ENCODE peak calls at places on chromosomes 11 and 22, in nine cellular contexts. G, L, Y, X, R, Z, H, I and T are unnamed samples.

GRCh38 chr11:62208785-62209144 is 292 bp downstream of the SCGB2A1 start:
- DNase-seq in G (no peak), L (no peak), Y (no peak), X (no peak), R (no peak), Z (peak), H (no peak), I (no peak), T (no peak)

GRCh38 chr11:45384711-45385241 is 98.6 kb upstream of the SYT13 start:
- DNase-seq in G (no peak), L (no peak), Y (no peak), X (no peak), R (peak), Z (no peak), H (no peak), I (no peak), T (no peak)

GRCh38 chr11:44988981-44989635 is 38.4 kb upstream of the TP53I11 start:
- DNase-seq in G (no peak), L (no peak), Y (no peak), X (no peak), R (peak), Z (no peak), H (peak), I (peak), T (no peak)

GRCh38 chr11:47991266-47991830 is 11.0 kb downstream of the PTPRJ start:
- DNase-seq in G (peak), L (no peak), Y (no peak), X (no peak), R (no peak), Z (peak), H (peak), I (no peak), T (no peak)

GRCh38 chr22:42317691-42318547 is 47.5 kb upstream of the TCF20 start:
- DNase-seq in G (no peak), L (no peak), Y (peak), X (no peak), R (no peak), Z (no peak), H (no peak), I (no peak), T (no peak)

GRCh38 chr11:30511408-30511807 is 74.7 kb downstream of the MPPED2 start:
- DNase-seq in G (no peak), L (no peak), Y (no peak), X (no peak), R (no peak), Z (no peak), H (no peak), I (no peak), T (no peak)

GRCh38 chr22:23496445-23496833 is 83.7 kb downstream of the IGLL1 start:
- DNase-seq in G (no peak), L (no peak), Y (no peak), X (no peak), R (no peak), Z (no peak), H (no peak), I (no peak), T (no peak)

GRCh38 chr11:7904910-7905309 is 26.2 kb downstream of the OR10A6 start:
- DNase-seq in G (peak), L (no peak), Y (no peak), X (no peak), R (no peak), Z (no peak), H (no peak), I (no peak), T (no peak)

GRCh38 chr11:93585758-93586157 is 42.6 kb upstream of the SMCO4 start:
- DNase-seq in G (peak), L (no peak), Y (no peak), X (peak), R (no peak), Z (no peak), H (no peak), I (no peak), T (no peak)

GRCh38 chr11:6900327-6900999 is 8.2 kb upstream of the OR2D2 start:
- DNase-seq in G (no peak), L (no peak), Y (no peak), X (no peak), R (no peak), Z (no peak), H (no peak), I (no peak), T (no peak)

GRCh38 chr11:45769960-45770359 is 35.0 kb upstream of the SLC35C1 start:
- DNase-seq in G (no peak), L (no peak), Y (no peak), X (no peak), R (no peak), Z (no peak), H (no peak), I (no peak), T (no peak)

GRCh38 chr11:62666259-62666926 is 1.3 kb downstream of the CSKMT start:
- DNase-seq in G (no peak), L (no peak), Y (no peak), X (no peak), R (no peak), Z (no peak), H (peak), I (no peak), T (no peak)

GRCh38 chr22:46075764-46076531 is 74.4 kb upstream of the PPARA start:
- DNase-seq in G (no peak), L (peak), Y (peak), X (no peak), R (peak), Z (peak), H (no peak), I (no peak), T (peak)

GRCh38 chr22:50371101-50371648 is 28.0 kb downstream of the PPP6R2 start:
- DNase-seq in G (no peak), L (no peak), Y (no peak), X (no peak), R (no peak), Z (no peak), H (no peak), I (no peak), T (no peak)

GRCh38 chr11:132140056-132140455 is 769.6 kb downstream of the NTM start:
- DNase-seq in G (no peak), L (no peak), Y (no peak), X (no peak), R (no peak), Z (no peak), H (peak), I (no peak), T (no peak)

GRCh38 chr11:10838083-10838482 is 19.8 kb downstream of the ZBED5 start:
- DNase-seq in G (no peak), L (no peak), Y (no peak), X (no peak), R (no peak), Z (no peak), H (no peak), I (no peak), T (no peak)

GRCh38 chr11:123211981-123212380 is 16.9 kb upstream of the CLMP start:
- DNase-seq in G (peak), L (no peak), Y (no peak), X (no peak), R (no peak), Z (no peak), H (peak), I (no peak), T (no peak)

GRCh38 chr11:127843483-127844396 is 743.6 kb downstream of the ETS1 start:
- DNase-seq in G (peak), L (peak), Y (peak), X (peak), R (no peak), Z (peak), H (peak), I (peak), T (no peak)
- TF ChIP-seq CTCF in G (peak), L (peak), Y (peak), X (peak), R (peak), Z (peak), H (peak), I (peak), T (no peak)

GRCh38 chr11:68380786-68381622 is 68.6 kb downstream of the LRP5 start:
- DNase-seq in G (peak), L (peak), Y (no peak), X (peak), R (no peak), Z (no peak), H (no peak), I (no peak), T (no peak)
- H3K4me3 ChIP-seq in G (no peak), L (peak), Y (no peak), X (no peak), R (peak), Z (no peak), H (no peak), I (no peak), T (peak)

DNA sequence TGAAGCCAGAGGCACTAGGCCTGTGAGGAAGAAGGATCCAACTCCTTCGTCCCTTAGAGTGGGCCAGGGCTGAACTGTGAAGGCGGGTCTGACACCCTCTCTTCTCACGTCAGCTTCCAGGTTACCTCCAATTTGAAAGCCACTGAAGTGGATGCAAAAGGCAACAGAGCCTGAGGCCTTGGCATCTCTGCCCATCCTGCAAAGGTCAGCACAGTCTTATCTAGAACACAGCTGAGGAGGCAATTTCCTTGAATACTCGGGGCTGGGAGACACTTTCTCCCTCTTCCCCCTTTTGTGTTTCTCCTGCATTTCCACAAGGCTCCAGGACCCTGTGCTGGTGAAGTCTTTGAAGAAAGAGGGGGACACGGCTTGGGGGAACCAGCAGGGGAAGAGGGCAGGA is 91.6 kb upstream of the PAX6 start:
- DNase-seq in G (no peak), L (no peak), Y (no peak), X (no peak), R (no peak), Z (no peak), H (no peak), I (no peak), T (no peak)
- H3K27ac ChIP-seq in G (no peak), L (peak), Y (no peak), X (no peak), R (no peak), Z (no peak), H (no peak), I (no peak), T (no peak)

GRCh38 chr22:19631899-19632670 is 82.2 kb upstream of the SEPTIN5 start:
- DNase-seq in G (peak), L (no peak), Y (no peak), X (peak), R (no peak), Z (peak), H (peak), I (no peak), T (peak)
- TF ChIP-seq CTCF in G (peak), L (peak), Y (no peak), X (peak), R (peak), Z (peak), H (peak), I (no peak), T (no peak)

DNA sequence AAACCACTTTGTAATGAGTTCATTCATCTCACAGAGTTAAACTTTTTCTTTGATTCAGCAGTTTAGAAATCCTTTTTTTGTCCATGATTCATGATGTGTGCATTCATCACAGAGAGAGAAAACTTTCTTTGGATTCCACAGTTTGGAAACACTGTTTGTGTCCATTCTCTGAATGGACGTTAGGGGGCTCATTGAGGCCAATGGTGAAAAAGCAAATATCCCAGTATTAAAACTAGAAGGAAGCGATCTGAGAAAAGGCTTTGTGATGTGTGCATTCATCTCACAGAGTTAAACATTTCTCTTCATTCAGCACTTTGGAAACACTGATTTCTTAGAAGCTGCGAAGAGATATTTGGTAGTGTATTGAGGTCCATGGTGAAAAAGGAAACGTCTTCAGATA is 155.6 kb upstream of the TRIM48 start:
- DNase-seq in G (no peak), L (no peak), Y (no peak), X (no peak), R (no peak), Z (no peak), H (no peak), I (no peak), T (no peak)
- H3K4me3 ChIP-seq in G (no peak), L (no peak), Y (no peak), X (no peak), R (no peak), Z (no peak), H (no peak), I (no peak), T (no peak)

DNA sequence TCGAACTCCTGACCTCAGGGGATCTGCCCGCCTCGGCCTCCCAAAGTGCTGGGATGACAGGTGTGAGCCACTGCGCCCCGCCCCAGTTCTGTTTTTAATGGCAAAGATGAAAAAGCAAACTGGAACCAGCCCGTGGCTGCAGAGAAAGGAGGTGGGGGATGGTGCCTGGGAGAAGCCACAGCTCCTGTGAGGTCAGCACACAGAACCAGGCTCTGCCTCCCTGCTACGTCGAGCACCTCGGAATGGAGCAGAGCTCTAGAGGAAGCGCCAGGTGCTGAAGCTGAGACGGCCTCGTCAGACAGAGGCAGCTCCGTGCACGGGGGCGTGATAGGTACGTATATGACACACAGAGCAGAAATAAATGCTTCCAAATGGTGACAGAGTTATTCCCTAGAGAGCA is 8.5 kb downstream of the DRD4 start:
- DNase-seq in G (no peak), L (no peak), Y (no peak), X (no peak), R (no peak), Z (no peak), H (no peak), I (no peak), T (no peak)
- H3K27ac ChIP-seq in G (no peak), L (no peak), Y (no peak), X (no peak), R (no peak), Z (no peak), H (no peak), I (no peak), T (no peak)

DNA sequence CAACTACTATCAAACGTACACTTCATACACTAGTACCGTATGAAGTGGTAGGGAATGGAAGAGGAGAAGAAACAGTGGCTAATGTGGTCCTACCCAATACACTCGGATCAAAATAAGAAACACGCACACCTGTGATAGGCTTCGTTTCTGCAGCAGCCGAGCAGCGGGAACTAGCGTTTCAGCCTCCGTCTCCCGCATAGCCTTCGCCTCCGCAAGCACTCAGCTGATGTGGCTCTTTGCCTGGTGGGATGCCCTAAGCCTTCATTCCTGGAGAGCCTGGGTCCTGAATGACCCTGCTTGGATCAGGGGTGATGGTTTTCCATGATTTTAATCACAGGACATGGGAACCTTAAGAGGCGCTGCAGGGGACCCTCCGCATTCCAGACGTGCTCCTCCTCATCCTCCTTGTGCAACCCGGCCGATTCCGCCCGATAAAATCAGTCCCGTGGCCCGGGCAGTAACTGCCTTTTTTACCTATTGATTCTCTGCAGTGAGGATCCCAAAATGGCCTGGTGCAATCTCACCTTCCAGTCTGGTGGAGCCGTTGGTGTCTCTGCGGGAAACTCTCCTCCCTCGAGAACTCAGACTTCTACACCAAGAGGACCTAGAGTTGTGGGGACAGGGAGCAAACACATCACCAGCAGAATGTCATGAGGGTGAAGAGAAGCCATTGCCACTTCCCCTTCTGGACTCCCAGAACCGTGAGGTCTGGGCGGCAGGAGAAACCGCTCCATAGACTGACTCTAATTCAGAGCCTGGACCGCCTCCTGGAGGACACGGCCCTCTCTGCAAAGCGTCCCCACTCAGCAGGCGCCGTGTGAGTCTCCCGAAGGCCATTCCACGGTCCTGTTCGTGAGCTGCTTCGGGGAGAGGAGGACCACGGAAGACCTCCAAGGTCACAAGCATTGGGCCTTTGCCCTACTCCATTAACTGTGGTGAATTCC is 8.1 kb downstream of the C11orf21 start:
- DNase-seq in G (no peak), L (peak), Y (peak), X (no peak), R (no peak), Z (no peak), H (peak), I (peak), T (peak)
- TF ChIP-seq CTCF in G (no peak), L (no peak), Y (no peak), X (no peak), R (no peak), Z (no peak), H (peak), I (no peak), T (no peak)

GRCh38 chr11:64854534-64855502 is 10.4 kb upstream of the CDC42BPG start:
- DNase-seq in G (peak), L (peak), Y (no peak), X (peak), R (peak), Z (peak), H (peak), I (no peak), T (peak)
- H3K4me3 ChIP-seq in G (no peak), L (peak), Y (no peak), X (no peak), R (no peak), Z (no peak), H (no peak), I (peak), T (peak)